ENCODE peak calls at places on chromosomes 3 and 15, in seven cellular contexts. U, X, R, H, T, Q and D are unnamed samples.
A peak's percentile ranks its signal among the peaks of the same experiment; 100 is the strongest.

GRCh38 chr15:63491116-63491817 is 13.1 kb upstream of the USP3 start:
- DNase-seq in U (no peak), X (no peak), R (no peak), H (no peak), T (no peak), Q (no peak), D (no peak)

GRCh38 chr3:95218484-95218883 is 1155.6 kb downstream of the NSUN3 start:
- DNase-seq in U (no peak), X (no peak), R (no peak), H (no peak), T (no peak), Q (no peak), D (no peak)

GRCh38 chr15:88938802-88939485 is 25.8 kb upstream of the MFGE8 start:
- DNase-seq in U (no peak), X (no peak), R (no peak), H (no peak), T (no peak), Q (no peak), D (no peak)

GRCh38 chr15:70424937-70425411 is 327.3 kb upstream of the TLE3 start:
- DNase-seq in U (no peak), X (no peak), R (no peak), H (no peak), T (no peak), Q (no peak), D (no peak)

GRCh38 chr3:98329392-98330124 is 24.1 kb upstream of the OR5K4 start:
- DNase-seq in U (peak; percentile 15), X (peak; percentile 46), R (peak; percentile 40), H (peak; percentile 62), T (no peak), Q (no peak), D (peak; percentile 71)

GRCh38 chr3:64954995-64955636 is 267.3 kb upstream of the ADAMTS9 start:
- DNase-seq in U (no peak), X (peak; percentile 45), R (no peak), H (no peak), T (no peak), Q (no peak), D (no peak)

GRCh38 chr3:64122476-64122875 is 99.2 kb upstream of the PSMD6 start:
- DNase-seq in U (no peak), X (no peak), R (no peak), H (no peak), T (no peak), Q (peak; percentile 35), D (no peak)

GRCh38 chr15:88623061-88623460 is 1.9 kb downstream of the AEN start:
- DNase-seq in U (no peak), X (no peak), R (peak; percentile 46), H (no peak), T (no peak), Q (no peak), D (peak; percentile 54)

GRCh38 chr15:98330258-98330657 is 318.1 kb upstream of the IGF1R start:
- DNase-seq in U (no peak), X (no peak), R (no peak), H (no peak), T (no peak), Q (no peak), D (no peak)

GRCh38 chr3:46098319-46098761 is 71.1 kb upstream of the XCR1 start:
- DNase-seq in U (peak; percentile 19), X (peak; percentile 22), R (no peak), H (peak; percentile 88), T (no peak), Q (peak; percentile 34), D (no peak)

GRCh38 chr3:48565591-48566400 is 2.2 kb upstream of the UCN2 start:
- DNase-seq in U (no peak), X (no peak), R (no peak), H (no peak), T (no peak), Q (no peak), D (no peak)

GRCh38 chr15:32855942-32856341 is 138.1 kb downstream of the GREM1 start:
- DNase-seq in U (no peak), X (no peak), R (peak; percentile 81), H (no peak), T (no peak), Q (no peak), D (peak; percentile 53)

DNA sequence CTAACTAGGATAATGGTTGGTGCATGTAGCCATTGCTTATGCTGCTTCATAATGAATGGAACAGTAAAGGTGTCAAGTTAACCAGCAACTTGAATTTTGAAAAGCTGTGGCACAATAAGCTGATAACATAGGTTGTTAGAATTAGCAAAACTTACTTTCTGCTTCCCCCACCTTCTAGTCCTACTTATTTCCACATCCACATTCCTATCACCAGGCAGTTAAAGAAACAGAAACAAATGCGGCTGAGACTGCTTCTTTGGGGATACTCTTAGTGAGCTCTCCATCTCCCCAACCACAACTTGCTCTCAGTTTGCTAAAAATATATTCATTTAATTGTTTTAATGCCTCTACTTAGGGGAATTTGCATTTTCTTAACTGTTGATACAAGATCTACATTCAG is 215.1 kb downstream of the TIGIT start:
- DNase-seq in U (no peak), X (no peak), R (no peak), H (no peak), T (no peak), Q (no peak), D (no peak)
- TF ChIP-seq CTCF in U (no peak), X (no peak), R (no peak), H (no peak), T (no peak), Q (no peak), D (no peak)

DNA sequence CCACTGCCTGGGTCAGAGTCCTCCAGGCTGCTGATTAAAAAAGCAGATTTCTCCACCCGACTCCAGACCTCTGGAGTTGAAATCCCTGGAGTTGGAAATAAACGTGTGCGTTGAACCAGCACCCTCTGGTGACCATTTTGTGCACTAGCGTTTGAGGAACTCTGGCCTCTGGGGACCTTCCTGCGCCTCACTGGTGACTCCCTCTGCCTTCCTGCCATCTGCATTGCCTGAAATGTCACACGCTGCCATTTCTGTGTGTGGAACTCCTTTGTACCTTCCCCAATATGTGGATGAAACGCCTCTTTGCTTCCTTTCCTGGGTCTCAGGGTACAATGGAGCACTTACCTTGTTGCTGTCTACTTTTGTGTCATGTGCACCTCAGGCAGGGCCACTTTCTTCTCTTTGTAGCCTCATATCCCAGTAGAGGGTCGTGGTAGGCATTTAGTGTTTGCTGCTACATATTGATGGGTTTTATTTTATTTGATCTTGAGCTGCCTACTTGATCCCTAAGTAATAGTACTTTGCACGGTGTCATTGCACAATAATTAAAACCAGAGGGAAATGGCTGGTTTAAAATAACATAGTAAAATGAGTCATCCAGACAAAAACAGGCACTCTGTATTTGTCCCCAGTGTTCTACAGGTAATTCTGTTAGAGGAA is 56.8 kb downstream of the GPR171 start:
- DNase-seq in U (peak; percentile 34), X (peak; percentile 74), R (peak; percentile 75), H (peak; percentile 65), T (peak; percentile 71), Q (peak; percentile 43), D (peak; percentile 88)
- H3K27ac ChIP-seq in U (no peak overlapping the region), X (no peak overlapping the region), R (no peak overlapping the region), H (no peak overlapping the region), T (no peak overlapping the region), Q (no peak overlapping the region), D (peak overlapping the region; percentile 64)

DNA sequence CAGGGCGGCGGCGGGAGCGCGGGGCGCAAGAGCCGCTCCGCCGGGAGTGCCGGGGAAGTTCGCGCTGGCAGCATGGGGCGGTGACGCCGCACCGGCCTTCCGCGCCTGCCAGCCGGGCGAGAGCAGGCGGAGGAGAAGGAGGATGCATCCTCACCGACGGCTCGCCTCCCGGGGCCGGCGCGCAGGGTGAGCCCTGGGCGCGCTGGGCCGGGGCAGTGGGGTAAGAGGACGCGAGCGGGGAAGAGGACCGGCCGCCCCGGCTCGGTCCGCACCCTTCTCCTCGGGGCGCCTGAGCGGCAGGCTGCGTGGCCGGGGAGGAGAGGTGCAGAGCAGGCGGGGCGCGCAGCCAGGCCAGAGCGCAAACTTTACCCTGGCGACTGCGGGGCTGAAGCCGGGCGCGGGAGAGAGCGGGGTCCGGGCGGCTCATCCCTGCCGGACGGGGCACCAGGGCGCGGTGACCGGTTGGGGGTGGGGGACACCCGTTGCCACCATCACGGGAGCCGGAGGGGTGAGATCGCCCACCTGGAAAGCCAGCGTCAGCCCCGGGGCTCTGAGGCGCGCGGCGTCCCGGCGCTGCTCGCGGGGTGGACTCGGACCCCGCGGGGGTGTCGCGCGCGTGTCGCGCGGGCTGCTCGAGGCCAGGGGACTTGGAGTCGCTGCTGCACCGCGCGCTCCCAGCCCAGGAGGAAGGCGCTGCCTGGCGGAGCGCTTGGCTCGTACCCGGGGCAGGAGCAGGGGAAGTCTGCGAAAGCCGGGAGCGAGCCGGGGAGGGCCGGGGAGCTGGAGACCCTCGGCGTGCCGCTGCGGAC is 541 bp downstream of the GABRA5 start:
- DNase-seq in U (no peak), X (no peak), R (no peak), H (no peak), T (no peak), Q (no peak), D (no peak)
- H3K27me3 ChIP-seq in U (peaks cover 19% of the 10 kb centered on the region), X (peaks cover 11% of the 10 kb centered on the region), R (no peaks in the 10 kb centered on the region), H (no peaks in the 10 kb centered on the region), T (peaks cover 58% of the 10 kb centered on the region), Q (peaks cover 66% of the 10 kb centered on the region), D (peaks cover 56% of the 10 kb centered on the region)

GRCh38 chr3:77254967-77255831 is 215.3 kb downstream of the ROBO2 start:
- DNase-seq in U (no peak), X (peak; percentile 50), R (peak; percentile 54), H (peak; percentile 57), T (no peak), Q (no peak), D (peak; percentile 81)
- TF ChIP-seq CTCF in U (no peak), X (peak; percentile 70), R (peak; percentile 78), H (peak; percentile 68), T (peak; percentile 66), Q (peak; percentile 66), D (peak; percentile 80)

DNA sequence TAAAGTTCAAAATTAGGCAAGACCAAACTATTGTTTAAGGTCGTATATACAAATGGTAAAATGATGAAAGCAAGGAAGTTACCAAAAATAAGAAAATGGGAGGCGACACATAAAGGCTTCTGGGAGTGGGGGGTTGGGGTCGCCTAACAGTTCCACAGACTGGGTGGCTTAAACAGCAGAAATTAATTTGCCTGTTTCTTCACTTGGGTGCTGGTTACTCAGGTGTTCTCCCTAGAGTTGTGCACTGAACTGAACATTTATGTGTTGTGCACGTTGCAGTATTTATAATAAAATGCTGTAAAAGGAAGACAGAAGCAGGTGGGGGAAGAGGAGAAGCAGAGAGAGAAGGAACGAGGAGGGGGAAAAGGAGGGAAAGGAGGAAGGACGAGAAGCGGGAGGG is 10.5 kb upstream of the RNU6-1 start:
- DNase-seq in U (no peak), X (no peak), R (no peak), H (no peak), T (no peak), Q (no peak), D (no peak)
- H3K27ac ChIP-seq in U (no peak overlapping the region), X (no peak overlapping the region), R (no peak overlapping the region), H (no peak overlapping the region), T (no peak overlapping the region), Q (no peak overlapping the region), D (no peak overlapping the region)